ENCODE peak calls at places on chromosomes 1 and 21, in four cellular contexts. One of them, this sample, is unnamed.

GRCh38 chr1:202586018-202586821 is 124.0 kb downstream of the SYT2 start:
- DNase-seq in uterus: no peak
- DNase-seq in fibroblast of lung: peak
- DNase-seq in aorta: no peak
- DNase-seq in this sample: no peak

GRCh38 chr1:111620412-111620971 is 903 bp downstream of the RAP1A start:
- DNase-seq in uterus: no peak
- DNase-seq in fibroblast of lung: peak
- DNase-seq in aorta: no peak
- DNase-seq in this sample: no peak

GRCh38 chr1:41240806-41241747 is 1.0 kb downstream of the SCMH1 start:
- DNase-seq in uterus: peak
- DNase-seq in fibroblast of lung: peak
- DNase-seq in aorta: peak
- DNase-seq in this sample: peak

GRCh38 chr1:160357286-160358002 is 9.4 kb upstream of the NHLH1 start:
- DNase-seq in uterus: no peak
- DNase-seq in fibroblast of lung: peak
- DNase-seq in aorta: no peak
- DNase-seq in this sample: no peak

GRCh38 chr21:41715649-41716321 is 51.1 kb downstream of the RIPK4 start:
- DNase-seq in uterus: no peak
- DNase-seq in fibroblast of lung: no peak
- DNase-seq in aorta: peak
- DNase-seq in this sample: peak

GRCh38 chr1:42427240-42427639 is 28.6 kb downstream of the ZMYND12 start:
- DNase-seq in uterus: no peak
- DNase-seq in fibroblast of lung: no peak
- DNase-seq in aorta: no peak
- DNase-seq in this sample: no peak

GRCh38 chr1:11650331-11650991 is 3.8 kb downstream of the FBXO2 start:
- DNase-seq in uterus: peak
- DNase-seq in fibroblast of lung: peak
- DNase-seq in aorta: peak
- DNase-seq in this sample: peak

GRCh38 chr1:219340796-219341195 is 167.1 kb downstream of the LYPLAL1 start:
- DNase-seq in uterus: no peak
- DNase-seq in fibroblast of lung: peak
- DNase-seq in aorta: no peak
- DNase-seq in this sample: no peak

GRCh38 chr1:215082532-215083407 is at the start of gene KCNK2:
- DNase-seq in uterus: no peak
- DNase-seq in fibroblast of lung: no peak
- DNase-seq in aorta: peak
- DNase-seq in this sample: no peak

GRCh38 chr1:112893288-112894009 is 62.5 kb downstream of the SLC16A1 start:
- DNase-seq in uterus: no peak
- DNase-seq in fibroblast of lung: no peak
- DNase-seq in aorta: no peak
- DNase-seq in this sample: no peak

GRCh38 chr1:33334081-33334552 is 13.2 kb upstream of the A3GALT2 start:
- DNase-seq in uterus: peak
- DNase-seq in fibroblast of lung: peak
- DNase-seq in aorta: peak
- DNase-seq in this sample: no peak

GRCh38 chr1:19045898-19046889 is 89.7 kb upstream of the IFFO2 start:
- DNase-seq in uterus: no peak
- DNase-seq in fibroblast of lung: no peak
- DNase-seq in aorta: peak
- DNase-seq in this sample: peak

GRCh38 chr1:62386351-62387121 is 50.3 kb upstream of the USP1 start:
- DNase-seq in uterus: no peak
- DNase-seq in fibroblast of lung: peak
- DNase-seq in aorta: no peak
- DNase-seq in this sample: no peak

DNA sequence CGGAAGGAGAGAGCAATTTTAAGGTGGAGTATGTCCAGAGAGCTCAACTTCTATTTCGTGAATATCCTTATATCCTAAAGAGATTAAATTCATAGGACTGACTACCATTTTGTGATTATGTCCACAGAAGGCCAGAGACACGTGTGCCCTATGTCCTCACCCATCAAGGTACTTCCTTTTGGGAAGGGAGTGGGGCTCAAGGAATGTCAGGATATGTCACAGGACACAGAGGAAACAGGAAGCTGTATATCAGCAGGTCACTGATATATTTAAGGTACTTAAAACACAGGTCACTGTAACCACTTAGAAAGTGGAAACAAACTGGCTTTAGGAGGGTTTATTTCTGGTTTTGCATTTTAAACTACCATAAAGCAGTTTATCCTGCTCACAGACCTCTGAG is 184.6 kb downstream of the APP start:
- DNase-seq in uterus: no peak
- DNase-seq in fibroblast of lung: no peak
- DNase-seq in aorta: no peak
- DNase-seq in this sample: no peak
- H3K27ac ChIP-seq in uterus: no peak
- H3K27ac ChIP-seq in fibroblast of lung: no peak
- H3K27ac ChIP-seq in aorta: no peak
- H3K27ac ChIP-seq in this sample: no peak

GRCh38 chr1:204089044-204089751 is 16.3 kb downstream of the SOX13 start:
- DNase-seq in uterus: peak
- DNase-seq in fibroblast of lung: peak
- DNase-seq in aorta: peak
- DNase-seq in this sample: peak

GRCh38 chr1:204088596-204088995 is 15.7 kb downstream of the SOX13 start:
- DNase-seq in uterus: no peak
- DNase-seq in fibroblast of lung: no peak
- DNase-seq in aorta: peak
- DNase-seq in this sample: no peak

GRCh38 chr1:204087893-204088528 is 15.1 kb downstream of the SOX13 start:
- DNase-seq in uterus: peak
- DNase-seq in fibroblast of lung: no peak
- DNase-seq in aorta: peak
- DNase-seq in this sample: no peak

GRCh38 chr1:204085876-204086275 is 13.0 kb downstream of the SOX13 start:
- DNase-seq in uterus: no peak
- DNase-seq in fibroblast of lung: no peak
- DNase-seq in aorta: peak
- DNase-seq in this sample: no peak

GRCh38 chr1:204087181-204087892 is 14.4 kb downstream of the SOX13 start:
- DNase-seq in uterus: no peak
- DNase-seq in fibroblast of lung: no peak
- DNase-seq in aorta: peak
- DNase-seq in this sample: no peak
- H3K4me3 ChIP-seq in uterus: no peak
- H3K4me3 ChIP-seq in fibroblast of lung: no peak
- H3K4me3 ChIP-seq in aorta: no peak
- H3K4me3 ChIP-seq in this sample: no peak

DNA sequence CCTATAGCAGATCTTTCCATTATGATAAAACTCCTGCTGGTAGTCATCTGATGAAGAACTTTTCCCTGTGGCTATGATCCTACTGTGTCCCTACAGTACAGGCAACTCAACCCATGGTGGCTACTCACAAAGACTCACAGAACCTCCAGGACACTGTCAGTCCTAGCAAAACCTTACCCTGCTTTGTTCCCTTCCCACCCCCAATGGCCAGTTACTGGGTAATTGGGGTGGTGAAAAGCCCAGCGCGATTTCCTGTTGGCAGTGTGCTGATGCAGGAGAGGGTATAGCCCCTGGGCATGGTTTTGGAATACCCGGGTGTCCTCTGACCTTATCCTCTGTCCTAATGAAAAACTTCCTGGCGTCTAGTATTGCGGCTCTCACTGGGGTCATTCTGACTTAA is 538 bp upstream of the RGL1 start:
- DNase-seq in uterus: no peak
- DNase-seq in fibroblast of lung: no peak
- DNase-seq in aorta: no peak
- DNase-seq in this sample: no peak
- H3K27ac ChIP-seq in uterus: peak
- H3K27ac ChIP-seq in fibroblast of lung: peak
- H3K27ac ChIP-seq in aorta: no peak
- H3K27ac ChIP-seq in this sample: peak

DNA sequence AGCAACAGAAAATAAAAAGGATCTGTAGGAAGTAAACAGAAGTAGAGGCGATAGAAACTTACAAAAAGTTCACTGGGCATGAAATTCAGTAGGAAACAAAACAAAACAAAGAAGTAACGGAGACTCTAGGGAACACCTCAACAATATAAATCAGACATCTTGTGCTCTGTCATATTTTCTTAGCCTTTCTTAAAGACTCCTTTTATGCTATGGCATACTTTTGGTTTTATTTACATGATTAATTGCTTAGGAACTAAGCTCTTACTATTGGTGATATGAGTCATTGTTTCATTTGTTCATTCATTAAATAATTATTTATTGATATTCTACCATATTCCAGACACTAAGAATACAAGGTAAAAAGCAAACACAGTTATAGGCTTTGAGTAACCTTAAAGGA is 126.6 kb downstream of the KCNT2 start:
- DNase-seq in uterus: no peak
- DNase-seq in fibroblast of lung: peak
- DNase-seq in aorta: no peak
- DNase-seq in this sample: no peak
- H3K4me3 ChIP-seq in uterus: no peak
- H3K4me3 ChIP-seq in fibroblast of lung: no peak
- H3K4me3 ChIP-seq in aorta: no peak
- H3K4me3 ChIP-seq in this sample: no peak

GRCh38 chr21:34941162-34941561 is 107.9 kb downstream of the RUNX1 start:
- DNase-seq in uterus: no peak
- DNase-seq in fibroblast of lung: no peak
- DNase-seq in aorta: no peak
- DNase-seq in this sample: no peak

GRCh38 chr21:34936874-34937563 is 112.1 kb downstream of the RUNX1 start:
- DNase-seq in uterus: no peak
- DNase-seq in fibroblast of lung: no peak
- DNase-seq in aorta: no peak
- DNase-seq in this sample: no peak

GRCh38 chr21:34942911-34943310 is 106.2 kb downstream of the RUNX1 start:
- DNase-seq in uterus: no peak
- DNase-seq in fibroblast of lung: no peak
- DNase-seq in aorta: no peak
- DNase-seq in this sample: no peak

GRCh38 chr21:34938079-34938764 is 110.9 kb downstream of the RUNX1 start:
- DNase-seq in uterus: no peak
- DNase-seq in fibroblast of lung: no peak
- DNase-seq in aorta: no peak
- DNase-seq in this sample: no peak

GRCh38 chr21:34939673-34940321 is 109.3 kb downstream of the RUNX1 start:
- DNase-seq in uterus: no peak
- DNase-seq in fibroblast of lung: no peak
- DNase-seq in aorta: no peak
- DNase-seq in this sample: no peak
- H3K27ac ChIP-seq in uterus: no peak
- H3K27ac ChIP-seq in fibroblast of lung: no peak
- H3K27ac ChIP-seq in aorta: no peak
- H3K27ac ChIP-seq in this sample: no peak

This sample was measured in pancreas.